ENCODE peak calls at places on chromosomes 6 and 20, in seven cellular contexts. Q is mesothelial cell of epicardium, V is glomerular endothelial cell, T is brain microvascular endothelial cell, U is hepatic stellate cell, N is left cardiac atrium, B is GM19239. K is an unnamed sample.

GRCh38 chr6:142605922-142606321 is 304.1 kb downstream of the ADGRG6 start:
- DNase-seq in N (no peak), V (no peak), T (peak), Q (no peak), B (no peak), U (peak), K (no peak)

GRCh38 chr6:79833806-79834205 is 113.5 kb downstream of the ELOVL4 start:
- DNase-seq in N (no peak), T (no peak), V (no peak), U (no peak), B (no peak), Q (no peak), K (no peak)

GRCh38 chr20:51767867-51768758 is at the start of gene ATP9A:
- DNase-seq in V (no peak), U (peak), B (no peak), N (peak), Q (peak), T (no peak), K (peak)

GRCh38 chr20:10060223-10060622 is 25.4 kb downstream of the ANKEF1 start:
- DNase-seq in B (no peak), N (no peak), U (no peak), Q (no peak), V (no peak), T (no peak), K (no peak)

GRCh38 chr20:48523191-48523757 is 304.5 kb downstream of the PREX1 start:
- DNase-seq in T (peak), U (peak), Q (peak), N (no peak), V (peak), B (peak), K (peak)

GRCh38 chr6:5695260-5696245 is 311.2 kb downstream of the NRN1 start:
- DNase-seq in B (no peak), T (peak), U (peak), N (peak), Q (no peak), V (no peak), K (peak)

GRCh38 chr6:144482142-144482541 is 197.0 kb downstream of the UTRN start:
- DNase-seq in N (peak), T (peak), B (peak), V (peak), U (peak), Q (peak), K (peak)

GRCh38 chr20:45229264-45230056 is 8.3 kb downstream of the SEMG2 start:
- DNase-seq in N (no peak), Q (no peak), T (no peak), U (no peak), B (no peak), V (no peak), K (peak)

GRCh38 chr20:50309280-50309763 is 118.7 kb downstream of the CEBPB start:
- DNase-seq in V (no peak), B (no peak), U (no peak), T (peak), N (no peak), Q (no peak), K (no peak)

GRCh38 chr6:150149146-150149545 is 6.3 kb downstream of the PPP1R14C start:
- DNase-seq in V (no peak), Q (no peak), B (no peak), N (no peak), T (no peak), U (no peak), K (no peak)

GRCh38 chr6:170028629-170029345 is 262.1 kb downstream of the DLL1 start:
- DNase-seq in V (no peak), B (no peak), N (no peak), Q (peak), T (no peak), U (no peak), K (no peak)

GRCh38 chr6:38404355-38404754 is 235.4 kb downstream of the BTBD9 start:
- DNase-seq in B (no peak), U (no peak), N (no peak), T (no peak), Q (no peak), V (no peak), K (no peak)

GRCh38 chr20:64053841-64054661 is 4.6 kb upstream of the SOX18 start:
- DNase-seq in B (no peak), V (no peak), Q (no peak), T (no peak), U (peak), N (peak), K (peak)

GRCh38 chr20:44702776-44703175 is 12.4 kb upstream of the CCN5 start:
- DNase-seq in Q (no peak), T (peak), U (peak), B (no peak), V (no peak), N (peak), K (no peak)

GRCh38 chr20:23143986-23144695 is 58.0 kb upstream of the CD93 start:
- DNase-seq in T (no peak), B (no peak), Q (no peak), N (no peak), V (no peak), U (no peak), K (no peak)

GRCh38 chr6:26017567-26017966 is 55.0 kb downstream of the TRIM38 start:
- DNase-seq in Q (peak), V (no peak), U (peak), B (no peak), T (peak), N (peak), K (peak)

GRCh38 chr6:84953401-84953800 is 189.0 kb upstream of the TBX18 start:
- DNase-seq in N (no peak), Q (no peak), B (no peak), U (no peak), V (no peak), T (peak), K (peak)

GRCh38 chr6:136669299-136669699 is 119.1 kb upstream of the MAP7 start:
- DNase-seq in V (no peak), T (peak), U (peak), B (no peak), N (no peak), Q (no peak), K (no peak)

GRCh38 chr20:14189794-14190402 is 147.5 kb downstream of the FLRT3 start:
- DNase-seq in N (no peak), B (no peak), V (peak), Q (no peak), T (peak), U (peak), K (peak)

GRCh38 chr6:159461998-159462397 is 231.0 kb downstream of the SOD2 start:
- DNase-seq in Q (no peak), V (no peak), U (no peak), N (no peak), B (no peak), T (no peak), K (no peak)

GRCh38 chr20:60254901-60255411 is 296.7 kb downstream of the CDH26 start:
- DNase-seq in B (no peak), U (peak), T (peak), V (no peak), N (no peak), Q (no peak), K (no peak)

GRCh38 chr6:36328600-36328999 is 8.1 kb downstream of the BNIP5 start:
- DNase-seq in Q (no peak), V (no peak), N (no peak), B (no peak), U (no peak), T (no peak), K (no peak)

GRCh38 chr20:50297498-50298348 is 107.1 kb downstream of the CEBPB start:
- DNase-seq in U (no peak), N (no peak), Q (no peak), T (no peak), B (no peak), V (no peak), K (no peak)

GRCh38 chr6:139230421-139230840 is 61.4 kb downstream of the TXLNB start:
- DNase-seq in V (no peak), N (no peak), T (peak), Q (no peak), B (no peak), U (no peak), K (peak)

GRCh38 chr6:13420269-13420668 is 67.1 kb downstream of the GFOD1 start:
- DNase-seq in V (no peak), U (no peak), B (no peak), T (no peak), N (no peak), Q (no peak), K (no peak)

GRCh38 chr6:49001856-49002255 is 461.2 kb downstream of the MMUT start:
- DNase-seq in V (no peak), B (no peak), Q (no peak), U (no peak), N (no peak), T (no peak), K (no peak)

GRCh38 chr20:48149887-48150286 is 364.6 kb upstream of the SULF2 start:
- DNase-seq in N (no peak), Q (no peak), U (no peak), T (no peak), V (no peak), B (no peak), K (no peak)

GRCh38 chr20:3707508-3707899 is 4.9 kb downstream of the SIGLEC1 start:
- DNase-seq in T (no peak), Q (no peak), V (no peak), N (no peak), B (no peak), U (no peak), K (no peak)